ENCODE peak calls at places on chromosomes 1 and 21, in seven cellular contexts. K is HepG2, E is GM12891, F is K562, C is H1, V is SK-N-SH, N is GM12878. J is an unnamed sample.

GRCh38 chr21:20661221-20661620 is 337.0 kb upstream of the NCAM2 start:
- DNase-seq in K (no peak), E (no peak), F (no peak), C (no peak), V (no peak), N (no peak), J (no peak)

GRCh38 chr1:214107322-214108096 is 119.7 kb downstream of the PROX1 start:
- DNase-seq in K (no peak), E (no peak), F (no peak), C (no peak), V (no peak), N (no peak), J (no peak)

GRCh38 chr1:37682334-37682987 is 9.9 kb upstream of the CDCA8 start:
- DNase-seq in K (peak; percentile 38), E (no peak), F (peak; percentile 80), C (no peak), V (peak; percentile 63), N (no peak), J (no peak)

GRCh38 chr1:175237389-175237788 is 44.8 kb upstream of the KIAA0040 start:
- DNase-seq in K (no peak), E (no peak), F (no peak), C (no peak), V (no peak), N (peak; percentile 23), J (no peak)

GRCh38 chr1:8153961-8154360 is 127.9 kb upstream of the ERRFI1 start:
- DNase-seq in K (no peak), E (no peak), F (no peak), C (no peak), V (no peak), N (no peak), J (no peak)

GRCh38 chr1:230317823-230318819 is 108.0 kb downstream of the PGBD5 start:
- DNase-seq in K (peak; percentile 50), E (no peak), F (peak; percentile 53), C (no peak), V (peak; percentile 37), N (no peak), J (no peak)

GRCh38 chr1:7454052-7454815 is 316.9 kb upstream of the VAMP3 start:
- DNase-seq in K (no peak), E (no peak), F (peak; percentile 31), C (no peak), V (peak; percentile 77), N (no peak), J (no peak)

GRCh38 chr1:106756752-106757151 is 299.7 kb upstream of the PRMT6 start:
- DNase-seq in K (no peak), E (no peak), F (no peak), C (no peak), V (no peak), N (no peak), J (no peak)

GRCh38 chr1:237012789-237013383 is 8.6 kb upstream of the MT1HL1 start:
- DNase-seq in K (peak; percentile 4), E (no peak), F (peak; percentile 86), C (no peak), V (peak; percentile 28), N (no peak), J (no peak)

GRCh38 chr1:240100351-240100750 is 8.7 kb downstream of the FMN2 start:
- DNase-seq in K (no peak), E (no peak), F (no peak), C (no peak), V (no peak), N (no peak), J (no peak)

GRCh38 chr1:202143011-202143767 is 1.3 kb downstream of the ARL8A start:
- DNase-seq in K (peak; percentile 75), E (no peak), F (peak; percentile 58), C (no peak), V (peak; percentile 53), N (no peak), J (no peak)

GRCh38 chr1:5509664-5510452 is 482.4 kb downstream of the NPHP4 start:
- DNase-seq in K (peak; percentile 9), E (peak; percentile 80), F (peak; percentile 72), C (peak; percentile 50), V (peak; percentile 90), N (no peak), J (peak; percentile 84)

GRCh38 chr1:154910851-154911250 is 25.7 kb downstream of the PMVK start:
- DNase-seq in K (no peak), E (no peak), F (no peak), C (no peak), V (no peak), N (no peak), J (no peak)

GRCh38 chr1:85998105-85998504 is 158.5 kb downstream of the COL24A1 start:
- DNase-seq in K (no peak), E (no peak), F (no peak), C (no peak), V (no peak), N (no peak), J (no peak)

GRCh38 chr1:98870959-98871903 is 133.4 kb downstream of the PLPPR5 start:
- DNase-seq in K (no peak), E (peak; percentile 12), F (no peak), C (no peak), V (peak; percentile 11), N (peak; percentile 73), J (no peak)

GRCh38 chr1:53561488-53562115 is 102.4 kb downstream of the DMRTB1 start:
- DNase-seq in K (no peak), E (no peak), F (no peak), C (no peak), V (peak; percentile 47), N (no peak), J (no peak)

GRCh38 chr1:24714859-24715520 is 30.3 kb upstream of the CLIC4 start:
- DNase-seq in K (peak; percentile 49), E (no peak), F (no peak), C (no peak), V (no peak), N (no peak), J (no peak)

GRCh38 chr1:14090531-14090930 is 390.5 kb downstream of the PRDM2 start:
- DNase-seq in K (no peak), E (no peak), F (no peak), C (no peak), V (no peak), N (no peak), J (no peak)

GRCh38 chr21:33360281-33360680 is 35.5 kb downstream of the IFNAR1 start:
- DNase-seq in K (no peak), E (no peak), F (no peak), C (no peak), V (no peak), N (no peak), J (no peak)

GRCh38 chr21:33359446-33359845 is 34.7 kb downstream of the IFNAR1 start:
- DNase-seq in K (no peak), E (no peak), F (no peak), C (no peak), V (no peak), N (no peak), J (no peak)

GRCh38 chr21:33360871-33361602 is 36.3 kb downstream of the IFNAR1 start:
- DNase-seq in K (peak; percentile 50), E (peak; percentile 39), F (peak; percentile 89), C (peak; percentile 65), V (peak; percentile 71), N (peak; percentile 78), J (peak; percentile 49)

GRCh38 chr21:33364830-33365229 is 38.4 kb upstream of the IFNGR2 start:
- DNase-seq in K (no peak), E (no peak), F (no peak), C (no peak), V (no peak), N (no peak), J (no peak)

DNA sequence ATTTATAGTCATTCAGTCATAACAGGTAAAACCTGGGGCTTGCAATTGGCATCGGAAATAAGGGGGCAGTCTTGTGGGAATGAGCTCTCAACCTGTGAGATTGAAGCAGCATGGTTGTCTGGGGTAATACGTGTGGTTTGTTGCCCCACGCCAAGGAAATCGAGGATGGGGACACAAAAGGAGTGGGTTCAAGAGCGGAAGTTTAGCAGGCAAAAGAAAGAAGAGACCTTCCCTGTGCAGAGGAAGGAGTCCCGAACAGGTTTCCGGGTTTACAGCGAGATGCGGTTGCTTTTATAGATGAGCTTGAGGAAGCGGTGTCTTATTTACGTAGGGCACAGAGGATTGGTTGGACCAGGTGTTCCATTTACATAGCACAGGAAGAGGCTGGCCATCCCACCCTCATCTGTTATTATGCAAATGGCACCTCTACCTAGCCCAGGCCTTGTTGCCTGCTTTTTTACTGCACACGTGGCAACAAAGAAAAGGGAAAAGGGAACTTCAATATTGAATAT is 37.3 kb downstream of the IFNAR1 start:
- DNase-seq in K (no peak), E (no peak), F (peak; percentile 59), C (peak; percentile 56), V (no peak), N (no peak), J (no peak)
- TF ChIP-seq POLR2AphosphoS5 in K (no peak), E (peak; percentile 99), F (no peak), C (peak; percentile 94), V (no peak), N (peak; percentile 95), J (peak; percentile 98)

GRCh38 chr1:93079685-93080141 is 630 bp downstream of the MTF2 start:
- DNase-seq in K (no peak), E (no peak), F (peak; percentile 75), C (no peak), V (peak; percentile 50), N (no peak), J (no peak)
- TF ChIP-seq TAF1 in K (no peak), E (no peak), F (no peak), C (peak; percentile 22), V (no peak), N (no peak), J (no peak)

DNA sequence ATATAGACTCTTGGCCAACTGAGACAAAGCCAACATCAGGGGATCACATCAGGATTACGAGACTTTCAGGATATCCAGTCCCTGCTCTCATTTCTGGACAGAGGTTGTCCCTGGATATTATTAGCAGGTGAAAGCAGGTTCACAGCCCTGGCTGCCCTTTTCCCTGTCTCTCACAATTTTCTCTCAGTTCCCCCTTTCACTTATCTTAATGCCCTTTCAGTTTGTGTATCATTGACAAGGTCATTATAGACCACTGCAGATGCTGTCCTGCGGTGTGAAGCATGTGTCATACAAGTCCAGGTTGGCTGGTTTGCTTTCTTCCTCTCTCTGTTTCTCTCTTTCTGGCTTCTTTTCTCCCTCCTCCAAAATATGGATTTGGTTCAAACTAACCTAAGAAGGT is 2.1 kb upstream of the KLHDC9 start:
- DNase-seq in K (no peak), E (no peak), F (no peak), C (no peak), V (no peak), N (peak; percentile 66), J (no peak)
- TF ChIP-seq POLR2AphosphoS5 in K (no peak), E (no peak), F (no peak), C (no peak), V (no peak), N (no peak), J (no peak)

GRCh38 chr1:220275430-220275829 is 3.2 kb upstream of the RAB3GAP2 start:
- DNase-seq in K (no peak), E (no peak), F (no peak), C (no peak), V (no peak), N (no peak), J (no peak)

GRCh38 chr1:220274122-220274855 is 2.0 kb upstream of the RAB3GAP2 start:
- DNase-seq in K (no peak), E (no peak), F (no peak), C (no peak), V (no peak), N (no peak), J (no peak)

GRCh38 chr1:220271706-220272046 is 577 bp downstream of the RAB3GAP2 start:
- DNase-seq in K (no peak), E (no peak), F (peak; percentile 68), C (no peak), V (peak; percentile 42), N (no peak), J (no peak)

GRCh38 chr1:220272047-220272840 is at the start of gene RAB3GAP2:
- DNase-seq in K (peak; percentile 88), E (peak; percentile 87), F (peak; percentile 100), C (peak; percentile 88), V (peak; percentile 97), N (peak; percentile 89), J (peak; percentile 90)

GRCh38 chr1:220272841-220273090 is 513 bp upstream of the RAB3GAP2 start:
- DNase-seq in K (no peak), E (no peak), F (no peak), C (no peak), V (no peak), N (no peak), J (no peak)
- TF ChIP-seq TAF1 in K (no peak), E (no peak), F (no peak), C (no peak), V (no peak), N (no peak), J (no peak)